ENCODE peak calls at places on chromosomes 11 and 22, in five cellular contexts. One of them, this sample, is unnamed.

GRCh38 chr11:130999992-131000770 is 83.9 kb upstream of the SNX19 start:
- DNase-seq in AG09319: peak
- DNase-seq in GM06990: no peak
- DNase-seq in astrocyte of the spinal cord: peak
- DNase-seq in CD8-positive, alpha-beta T cell: no peak
- DNase-seq in this sample: no peak

GRCh38 chr11:107564877-107565218 is 687 bp downstream of the ALKBH8 start:
- DNase-seq in AG09319: no peak
- DNase-seq in GM06990: no peak
- DNase-seq in astrocyte of the spinal cord: no peak
- DNase-seq in CD8-positive, alpha-beta T cell: no peak
- DNase-seq in this sample: no peak

GRCh38 chr11:45500457-45500856 is 165.0 kb downstream of the CHST1 start:
- DNase-seq in AG09319: no peak
- DNase-seq in GM06990: no peak
- DNase-seq in astrocyte of the spinal cord: no peak
- DNase-seq in CD8-positive, alpha-beta T cell: no peak
- DNase-seq in this sample: no peak

GRCh38 chr11:132646890-132647289 is 885.4 kb downstream of the OPCML start:
- DNase-seq in AG09319: no peak
- DNase-seq in GM06990: no peak
- DNase-seq in astrocyte of the spinal cord: no peak
- DNase-seq in CD8-positive, alpha-beta T cell: no peak
- DNase-seq in this sample: no peak

GRCh38 chr22:33652596-33652995 is 267.7 kb downstream of the LARGE1 start:
- DNase-seq in AG09319: no peak
- DNase-seq in GM06990: no peak
- DNase-seq in astrocyte of the spinal cord: no peak
- DNase-seq in CD8-positive, alpha-beta T cell: no peak
- DNase-seq in this sample: no peak

GRCh38 chr11:131998020-131998419 is 627.6 kb downstream of the NTM start:
- DNase-seq in AG09319: no peak
- DNase-seq in GM06990: no peak
- DNase-seq in astrocyte of the spinal cord: no peak
- DNase-seq in CD8-positive, alpha-beta T cell: no peak
- DNase-seq in this sample: no peak

GRCh38 chr11:35112056-35112845 is 26.7 kb upstream of the CD44 start:
- DNase-seq in AG09319: no peak
- DNase-seq in GM06990: no peak
- DNase-seq in astrocyte of the spinal cord: no peak
- DNase-seq in CD8-positive, alpha-beta T cell: no peak
- DNase-seq in this sample: no peak

GRCh38 chr11:28400236-28401100 is 292.3 kb downstream of the METTL15 start:
- DNase-seq in AG09319: peak
- DNase-seq in GM06990: no peak
- DNase-seq in astrocyte of the spinal cord: peak
- DNase-seq in CD8-positive, alpha-beta T cell: no peak
- DNase-seq in this sample: no peak

GRCh38 chr11:32358729-32359128 is 76.6 kb downstream of the WT1 start:
- DNase-seq in AG09319: no peak
- DNase-seq in GM06990: no peak
- DNase-seq in astrocyte of the spinal cord: no peak
- DNase-seq in CD8-positive, alpha-beta T cell: no peak
- DNase-seq in this sample: no peak

GRCh38 chr11:35550374-35551036 is 25.1 kb upstream of the PAMR1 start:
- DNase-seq in AG09319: no peak
- DNase-seq in GM06990: no peak
- DNase-seq in astrocyte of the spinal cord: no peak
- DNase-seq in CD8-positive, alpha-beta T cell: no peak
- DNase-seq in this sample: no peak

GRCh38 chr11:17547051-17547577 is at the start of gene OTOG:
- DNase-seq in AG09319: no peak
- DNase-seq in GM06990: no peak
- DNase-seq in astrocyte of the spinal cord: no peak
- DNase-seq in CD8-positive, alpha-beta T cell: no peak
- DNase-seq in this sample: no peak

GRCh38 chr11:15764948-15765347 is 591.4 kb downstream of the SOX6 start:
- DNase-seq in AG09319: no peak
- DNase-seq in GM06990: no peak
- DNase-seq in astrocyte of the spinal cord: no peak
- DNase-seq in CD8-positive, alpha-beta T cell: no peak
- DNase-seq in this sample: no peak

GRCh38 chr11:69928124-69928523 is 108.9 kb upstream of the FGF3 start:
- DNase-seq in AG09319: no peak
- DNase-seq in GM06990: no peak
- DNase-seq in astrocyte of the spinal cord: no peak
- DNase-seq in CD8-positive, alpha-beta T cell: no peak
- DNase-seq in this sample: no peak

GRCh38 chr11:67563354-67564114 is 20.1 kb upstream of the GSTP1 start:
- DNase-seq in AG09319: peak
- DNase-seq in GM06990: no peak
- DNase-seq in astrocyte of the spinal cord: peak
- DNase-seq in CD8-positive, alpha-beta T cell: no peak
- DNase-seq in this sample: no peak

DNA sequence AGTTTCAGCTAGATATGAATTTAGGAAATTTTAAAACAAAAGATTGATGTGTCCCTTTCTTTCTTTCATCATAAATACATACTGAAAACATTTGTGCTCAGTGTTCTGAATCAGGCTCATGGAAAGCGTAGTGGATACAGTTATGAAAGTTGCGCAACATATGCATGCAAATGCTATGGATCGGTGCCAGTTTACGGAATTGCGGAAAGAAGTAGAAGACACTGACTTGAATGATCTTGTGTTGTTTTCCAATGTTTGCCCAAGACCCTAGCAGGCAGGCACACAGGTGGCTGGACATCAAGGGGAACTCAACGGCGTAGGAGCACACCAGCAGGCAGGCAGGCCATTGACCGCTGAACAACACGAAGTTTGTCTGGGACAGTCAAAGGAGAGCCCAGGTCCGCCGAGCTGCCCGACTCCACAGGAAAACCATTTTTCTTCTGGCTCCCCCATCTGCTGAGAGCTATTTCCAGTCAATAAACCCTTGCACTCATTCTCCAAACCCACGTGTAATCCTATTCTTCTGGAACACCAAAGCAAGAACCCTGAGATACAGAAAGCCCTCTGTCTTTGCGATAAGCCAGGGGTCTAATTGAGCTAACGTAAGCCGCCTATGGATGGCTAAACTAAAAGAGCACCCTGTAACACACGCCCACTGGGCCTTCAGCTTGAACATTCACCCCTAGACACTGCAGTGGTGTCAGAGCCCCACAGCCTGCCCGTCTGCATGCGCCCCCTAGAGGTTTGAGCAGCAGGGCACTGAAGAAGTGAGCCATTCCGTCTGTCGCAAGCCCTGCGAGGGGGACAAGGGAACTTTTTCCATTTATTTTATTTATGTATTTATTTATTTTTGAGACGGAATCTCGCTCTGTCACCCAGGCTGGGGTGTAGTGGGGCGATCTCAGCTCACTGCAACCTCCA is 7.4 kb upstream of the BIRC3 start:
- DNase-seq in AG09319: no peak
- DNase-seq in GM06990: no peak
- DNase-seq in astrocyte of the spinal cord: no peak
- DNase-seq in CD8-positive, alpha-beta T cell: no peak
- DNase-seq in this sample: no peak
- TF ChIP-seq CTCF in AG09319: no peak
- TF ChIP-seq CTCF in GM06990: peak
- TF ChIP-seq CTCF in astrocyte of the spinal cord: no peak
- TF ChIP-seq CTCF in CD8-positive, alpha-beta T cell: no peak
- TF ChIP-seq CTCF in this sample: no peak

GRCh38 chr11:64865286-64866172 is 12.9 kb downstream of the EHD1 start:
- DNase-seq in AG09319: no peak
- DNase-seq in GM06990: peak
- DNase-seq in astrocyte of the spinal cord: peak
- DNase-seq in CD8-positive, alpha-beta T cell: no peak
- DNase-seq in this sample: no peak
- TF ChIP-seq CTCF in AG09319: no peak
- TF ChIP-seq CTCF in GM06990: no peak
- TF ChIP-seq CTCF in astrocyte of the spinal cord: no peak
- TF ChIP-seq CTCF in CD8-positive, alpha-beta T cell: no peak
- TF ChIP-seq CTCF in this sample: no peak

GRCh38 chr22:29073618-29074275 is 912 bp downstream of the KREMEN1 start:
- DNase-seq in AG09319: no peak
- DNase-seq in GM06990: no peak
- DNase-seq in astrocyte of the spinal cord: no peak
- DNase-seq in CD8-positive, alpha-beta T cell: no peak
- DNase-seq in this sample: no peak
- TF ChIP-seq CTCF in AG09319: no peak
- TF ChIP-seq CTCF in GM06990: no peak
- TF ChIP-seq CTCF in astrocyte of the spinal cord: no peak
- TF ChIP-seq CTCF in CD8-positive, alpha-beta T cell: no peak
- TF ChIP-seq CTCF in this sample: no peak

DNA sequence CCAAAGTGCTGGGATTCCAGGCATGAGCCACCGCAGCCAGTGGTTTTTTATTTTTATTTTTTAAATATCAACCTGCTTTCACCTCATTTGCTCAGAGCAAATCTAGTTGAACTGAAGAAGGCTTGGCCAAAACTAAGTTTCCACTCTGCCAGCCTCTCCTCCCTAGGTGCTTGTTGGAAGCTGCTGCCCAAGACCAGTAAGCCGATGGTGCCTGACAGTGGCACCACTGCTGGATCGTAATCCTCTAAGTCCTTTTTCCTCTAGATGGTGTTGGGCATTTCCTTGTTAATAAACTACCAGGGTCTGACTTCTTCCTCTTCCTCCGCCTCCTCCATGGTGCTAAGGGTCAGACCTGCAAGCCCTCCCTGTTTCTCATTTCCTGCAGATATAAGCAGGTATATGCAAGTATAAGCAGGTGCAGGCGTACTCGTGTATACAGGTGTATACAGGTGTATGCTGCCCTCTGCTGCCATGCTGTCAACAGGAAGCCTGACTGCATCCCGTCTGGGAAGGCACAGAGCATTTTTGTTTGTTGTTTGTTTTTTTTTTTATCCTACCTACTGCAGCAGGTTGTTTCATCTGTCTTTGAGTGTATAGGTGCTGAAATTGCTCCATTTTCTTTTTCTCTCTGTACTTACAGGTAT is 1.6 kb downstream of the NADSYN1 start:
- DNase-seq in AG09319: no peak
- DNase-seq in GM06990: no peak
- DNase-seq in astrocyte of the spinal cord: no peak
- DNase-seq in CD8-positive, alpha-beta T cell: no peak
- DNase-seq in this sample: no peak
- TF ChIP-seq CTCF in AG09319: no peak
- TF ChIP-seq CTCF in GM06990: no peak
- TF ChIP-seq CTCF in astrocyte of the spinal cord: no peak
- TF ChIP-seq CTCF in CD8-positive, alpha-beta T cell: peak
- TF ChIP-seq CTCF in this sample: no peak

GRCh38 chr11:19658344-19658743 is 54.3 kb upstream of the NAV2 start:
- DNase-seq in AG09319: no peak
- DNase-seq in GM06990: no peak
- DNase-seq in astrocyte of the spinal cord: no peak
- DNase-seq in CD8-positive, alpha-beta T cell: no peak
- DNase-seq in this sample: no peak
- TF ChIP-seq CTCF in AG09319: no peak
- TF ChIP-seq CTCF in GM06990: peak
- TF ChIP-seq CTCF in astrocyte of the spinal cord: peak
- TF ChIP-seq CTCF in CD8-positive, alpha-beta T cell: no peak
- TF ChIP-seq CTCF in this sample: no peak

This sample was measured in GM10248.